ENCODE peak calls at places on chromosomes 5 and 9, in four cellular contexts. One of them, this sample, is unnamed.

GRCh38 chr5:146040559-146040958 is 64.8 kb downstream of the PLAC8L1 start:
- DNase-seq in SK-N-SH: no peak
- DNase-seq in K562: no peak
- DNase-seq in HepG2: no peak
- DNase-seq in this sample: no peak

GRCh38 chr5:157864067-157864466 is 5.1 kb upstream of the CLINT1 start:
- DNase-seq in SK-N-SH: no peak
- DNase-seq in K562: no peak
- DNase-seq in HepG2: no peak
- DNase-seq in this sample: no peak

GRCh38 chr5:5886353-5886752 is 463.9 kb downstream of the ICE1 start:
- DNase-seq in SK-N-SH: no peak
- DNase-seq in K562: no peak
- DNase-seq in HepG2: no peak
- DNase-seq in this sample: no peak

GRCh38 chr5:1564824-1565736 is 41.3 kb upstream of the LPCAT1 start:
- DNase-seq in SK-N-SH: no peak
- DNase-seq in K562: no peak
- DNase-seq in HepG2: peak; percentile 59
- DNase-seq in this sample: no peak

GRCh38 chr5:6832994-6833393 is 119.8 kb downstream of the TENT4A start:
- DNase-seq in SK-N-SH: no peak
- DNase-seq in K562: no peak
- DNase-seq in HepG2: no peak
- DNase-seq in this sample: no peak

GRCh38 chr5:95403996-95404395 is 12.8 kb downstream of the FAM81B start:
- DNase-seq in SK-N-SH: no peak
- DNase-seq in K562: no peak
- DNase-seq in HepG2: no peak
- DNase-seq in this sample: no peak

GRCh38 chr5:2910401-2911175 is 159.1 kb upstream of the IRX2 start:
- DNase-seq in SK-N-SH: no peak
- DNase-seq in K562: no peak
- DNase-seq in HepG2: no peak
- DNase-seq in this sample: no peak

GRCh38 chr9:116482740-116483139 is 204.4 kb upstream of the TRIM32 start:
- DNase-seq in SK-N-SH: no peak
- DNase-seq in K562: no peak
- DNase-seq in HepG2: no peak
- DNase-seq in this sample: no peak

GRCh38 chr5:125499969-125500368 is 753.5 kb upstream of the ZNF608 start:
- DNase-seq in SK-N-SH: no peak
- DNase-seq in K562: no peak
- DNase-seq in HepG2: no peak
- DNase-seq in this sample: no peak

GRCh38 chr5:68285075-68285827 is 69.7 kb downstream of the PIK3R1 start:
- DNase-seq in SK-N-SH: no peak
- DNase-seq in K562: no peak
- DNase-seq in HepG2: peak; percentile 82
- DNase-seq in this sample: no peak

GRCh38 chr5:65800775-65801174 is 78.8 kb downstream of the NLN start:
- DNase-seq in SK-N-SH: no peak
- DNase-seq in K562: no peak
- DNase-seq in HepG2: no peak
- DNase-seq in this sample: no peak

GRCh38 chr9:19992556-19992955 is 203.7 kb upstream of the SLC24A2 start:
- DNase-seq in SK-N-SH: no peak
- DNase-seq in K562: no peak
- DNase-seq in HepG2: no peak
- DNase-seq in this sample: no peak

GRCh38 chr5:164076571-164076970 is 571.2 kb downstream of the MAT2B start:
- DNase-seq in SK-N-SH: no peak
- DNase-seq in K562: no peak
- DNase-seq in HepG2: no peak
- DNase-seq in this sample: no peak

GRCh38 chr9:83457005-83457404 is 81.2 kb downstream of the FRMD3 start:
- DNase-seq in SK-N-SH: no peak
- DNase-seq in K562: no peak
- DNase-seq in HepG2: no peak
- DNase-seq in this sample: no peak

GRCh38 chr9:108687360-108687981 is 168.3 kb downstream of the ACTL7B start:
- DNase-seq in SK-N-SH: no peak
- DNase-seq in K562: no peak
- DNase-seq in HepG2: no peak
- DNase-seq in this sample: no peak

GRCh38 chr5:127875235-127876021 is 172.2 kb downstream of the CCDC192 start:
- DNase-seq in SK-N-SH: peak; percentile 51
- DNase-seq in K562: peak; percentile 17
- DNase-seq in HepG2: peak; percentile 75
- DNase-seq in this sample: peak; percentile 65

GRCh38 chr9:29866556-29866955 is 2293.3 kb upstream of the C9orf72 start:
- DNase-seq in SK-N-SH: no peak
- DNase-seq in K562: no peak
- DNase-seq in HepG2: no peak
- DNase-seq in this sample: no peak

GRCh38 chr9:107750741-107751521 is 261.4 kb upstream of the KLF4 start:
- DNase-seq in SK-N-SH: no peak
- DNase-seq in K562: no peak
- DNase-seq in HepG2: peak; percentile 13
- DNase-seq in this sample: peak; percentile 81

GRCh38 chr5:132873119-132873929 is at the start of gene LEAP2:
- DNase-seq in SK-N-SH: no peak
- DNase-seq in K562: no peak
- DNase-seq in HepG2: peak; percentile 95
- DNase-seq in this sample: no peak

GRCh38 chr5:33601881-33602280 is 161.1 kb downstream of the TARS1 start:
- DNase-seq in SK-N-SH: no peak
- DNase-seq in K562: no peak
- DNase-seq in HepG2: no peak
- DNase-seq in this sample: no peak

GRCh38 chr9:134722120-134722701 is 80.6 kb downstream of the COL5A1 start:
- DNase-seq in SK-N-SH: no peak
- DNase-seq in K562: no peak
- DNase-seq in HepG2: no peak
- DNase-seq in this sample: no peak

GRCh38 chr9:4515958-4516375 is 25.7 kb downstream of the SLC1A1 start:
- DNase-seq in SK-N-SH: no peak
- DNase-seq in K562: no peak
- DNase-seq in HepG2: no peak
- DNase-seq in this sample: no peak

GRCh38 chr5:143128412-143129071 is 274.9 kb downstream of the NR3C1 start:
- DNase-seq in SK-N-SH: no peak
- DNase-seq in K562: no peak
- DNase-seq in HepG2: no peak
- DNase-seq in this sample: no peak

DNA sequence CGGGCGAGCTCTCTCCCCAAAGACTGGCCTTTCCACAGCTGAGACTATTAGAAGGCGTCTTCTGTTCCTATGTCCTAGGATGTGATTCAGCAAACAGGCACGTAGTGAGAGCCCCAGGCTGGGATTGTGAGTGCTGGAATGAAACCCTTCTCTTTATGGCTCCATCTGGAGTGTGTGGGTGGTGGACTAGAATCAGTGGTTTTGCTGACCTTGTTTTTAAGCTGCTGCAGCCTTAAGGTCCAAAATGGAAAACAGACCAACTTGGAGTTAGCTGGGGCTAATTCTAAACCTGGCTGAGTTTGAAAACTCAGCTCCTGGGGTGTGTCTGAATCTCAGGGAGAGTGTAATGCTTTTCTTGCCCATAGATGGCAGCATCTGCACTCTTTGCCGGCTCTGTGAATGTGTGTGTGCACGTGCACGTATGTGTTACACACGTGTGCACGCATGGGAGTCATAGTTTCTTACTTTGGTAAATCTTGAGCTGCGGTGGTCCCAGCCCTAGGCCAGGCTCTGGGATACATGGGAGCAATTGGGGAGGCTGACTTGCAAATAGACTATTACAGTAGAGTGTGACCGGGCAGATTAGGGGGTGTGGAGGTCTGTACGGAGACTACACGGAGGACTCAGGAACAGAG is 10.7 kb downstream of the GSN start:
- DNase-seq in SK-N-SH: peak; percentile 59
- DNase-seq in K562: peak; percentile 60
- DNase-seq in HepG2: no peak
- DNase-seq in this sample: peak; percentile 59
- H3K4me3 ChIP-seq in SK-N-SH: no peak overlapping the region
- H3K4me3 ChIP-seq in K562: no peak overlapping the region
- H3K4me3 ChIP-seq in HepG2: no peak overlapping the region
- H3K4me3 ChIP-seq in this sample: peak overlapping the region; percentile 43

GRCh38 chr5:38009754-38010386 is 170.0 kb upstream of the GDNF start:
- DNase-seq in SK-N-SH: no peak
- DNase-seq in K562: no peak
- DNase-seq in HepG2: no peak
- DNase-seq in this sample: no peak
- TF ChIP-seq ELF1 in SK-N-SH: no peak
- TF ChIP-seq ELF1 in K562: no peak
- TF ChIP-seq ELF1 in HepG2: no peak
- TF ChIP-seq ELF1 in this sample: no peak

GRCh38 chr9:74275872-74276508 is 221.1 kb upstream of the RORB start:
- DNase-seq in SK-N-SH: no peak
- DNase-seq in K562: no peak
- DNase-seq in HepG2: no peak
- DNase-seq in this sample: no peak
- H3K4me3 ChIP-seq in SK-N-SH: no peak overlapping the region
- H3K4me3 ChIP-seq in K562: no peak overlapping the region
- H3K4me3 ChIP-seq in HepG2: no peak overlapping the region
- H3K4me3 ChIP-seq in this sample: no peak overlapping the region

GRCh38 chr9:127634698-127635097 is 22.6 kb downstream of the STXBP1 start:
- DNase-seq in SK-N-SH: no peak
- DNase-seq in K562: no peak
- DNase-seq in HepG2: peak; percentile 36
- DNase-seq in this sample: peak; percentile 16
- TF ChIP-seq ELF1 in SK-N-SH: no peak
- TF ChIP-seq ELF1 in K562: no peak
- TF ChIP-seq ELF1 in HepG2: no peak
- TF ChIP-seq ELF1 in this sample: no peak

This sample was measured in HCT116.